ENCODE peak calls at places on chromosomes 16 and 17, in ten cellular contexts. One of them, this sample, is unnamed.

GRCh38 chr16:30096862-30097563 is 1.0 kb upstream of the YPEL3 start:
- DNase-seq in astrocyte of the cerebellum: no peak
- DNase-seq in activated CD8-positive, alpha-beta T cell treated with anti-CD3 and anti-CD28 coated beads for 36 hours: no peak
- DNase-seq in ascending aorta: no peak
- DNase-seq in AG09309: no peak
- DNase-seq in kidney: no peak
- DNase-seq in prostate gland: no peak
- DNase-seq in foreskin keratinocyte: peak; percentile 30
- DNase-seq in lower leg skin: no peak
- DNase-seq in MCF 10A: no peak
- DNase-seq in this sample: no peak

GRCh38 chr17:364766-365165 is 12.2 kb upstream of the RPH3AL start:
- DNase-seq in AG09309: no peak
- DNase-seq in prostate gland: no peak
- DNase-seq in kidney: no peak
- DNase-seq in foreskin keratinocyte: no peak
- DNase-seq in lower leg skin: peak; percentile 83
- DNase-seq in MCF 10A: no peak
- DNase-seq in activated CD8-positive, alpha-beta T cell treated with anti-CD3 and anti-CD28 coated beads for 36 hours: no peak
- DNase-seq in ascending aorta: no peak
- DNase-seq in astrocyte of the cerebellum: no peak
- DNase-seq in this sample: no peak

GRCh38 chr17:37779554-37779953 is 34.7 kb upstream of the HNF1B start:
- DNase-seq in MCF 10A: peak; percentile 57
- DNase-seq in activated CD8-positive, alpha-beta T cell treated with anti-CD3 and anti-CD28 coated beads for 36 hours: no peak
- DNase-seq in ascending aorta: no peak
- DNase-seq in astrocyte of the cerebellum: peak; percentile 68
- DNase-seq in prostate gland: no peak
- DNase-seq in foreskin keratinocyte: peak; percentile 17
- DNase-seq in lower leg skin: no peak
- DNase-seq in AG09309: peak; percentile 27
- DNase-seq in kidney: no peak
- DNase-seq in this sample: no peak

GRCh38 chr16:49542391-49542891 is 168.8 kb downstream of the C16orf78 start:
- DNase-seq in lower leg skin: no peak
- DNase-seq in activated CD8-positive, alpha-beta T cell treated with anti-CD3 and anti-CD28 coated beads for 36 hours: no peak
- DNase-seq in foreskin keratinocyte: no peak
- DNase-seq in prostate gland: no peak
- DNase-seq in ascending aorta: no peak
- DNase-seq in AG09309: no peak
- DNase-seq in kidney: no peak
- DNase-seq in MCF 10A: no peak
- DNase-seq in astrocyte of the cerebellum: no peak
- DNase-seq in this sample: no peak

GRCh38 chr17:30368896-30369720 is 9.6 kb upstream of the CPD start:
- DNase-seq in prostate gland: no peak
- DNase-seq in MCF 10A: no peak
- DNase-seq in lower leg skin: no peak
- DNase-seq in foreskin keratinocyte: no peak
- DNase-seq in ascending aorta: no peak
- DNase-seq in AG09309: no peak
- DNase-seq in kidney: no peak
- DNase-seq in activated CD8-positive, alpha-beta T cell treated with anti-CD3 and anti-CD28 coated beads for 36 hours: peak; percentile 50
- DNase-seq in astrocyte of the cerebellum: no peak
- DNase-seq in this sample: no peak

GRCh38 chr17:57574040-57574513 is 171.0 kb downstream of the CCDC182 start:
- DNase-seq in prostate gland: peak; percentile 79
- DNase-seq in ascending aorta: peak; percentile 27
- DNase-seq in activated CD8-positive, alpha-beta T cell treated with anti-CD3 and anti-CD28 coated beads for 36 hours: no peak
- DNase-seq in AG09309: no peak
- DNase-seq in lower leg skin: no peak
- DNase-seq in MCF 10A: peak; percentile 49
- DNase-seq in kidney: no peak
- DNase-seq in astrocyte of the cerebellum: no peak
- DNase-seq in foreskin keratinocyte: no peak
- DNase-seq in this sample: no peak

GRCh38 chr17:40443988-40444899 is 994 bp downstream of the IGFBP4 start:
- DNase-seq in ascending aorta: no peak
- DNase-seq in prostate gland: no peak
- DNase-seq in kidney: no peak
- DNase-seq in astrocyte of the cerebellum: no peak
- DNase-seq in MCF 10A: no peak
- DNase-seq in AG09309: no peak
- DNase-seq in activated CD8-positive, alpha-beta T cell treated with anti-CD3 and anti-CD28 coated beads for 36 hours: no peak
- DNase-seq in lower leg skin: no peak
- DNase-seq in foreskin keratinocyte: peak; percentile 44
- DNase-seq in this sample: no peak

GRCh38 chr17:10674696-10675095 is 17.6 kb upstream of the MYH3 start:
- DNase-seq in kidney: no peak
- DNase-seq in AG09309: no peak
- DNase-seq in lower leg skin: no peak
- DNase-seq in ascending aorta: no peak
- DNase-seq in foreskin keratinocyte: no peak
- DNase-seq in MCF 10A: no peak
- DNase-seq in activated CD8-positive, alpha-beta T cell treated with anti-CD3 and anti-CD28 coated beads for 36 hours: no peak
- DNase-seq in prostate gland: no peak
- DNase-seq in astrocyte of the cerebellum: no peak
- DNase-seq in this sample: no peak

GRCh38 chr17:9934354-9934753 is 29.3 kb upstream of the RCVRN start:
- DNase-seq in lower leg skin: no peak
- DNase-seq in MCF 10A: no peak
- DNase-seq in ascending aorta: no peak
- DNase-seq in activated CD8-positive, alpha-beta T cell treated with anti-CD3 and anti-CD28 coated beads for 36 hours: no peak
- DNase-seq in kidney: peak; percentile 45
- DNase-seq in AG09309: no peak
- DNase-seq in foreskin keratinocyte: no peak
- DNase-seq in astrocyte of the cerebellum: no peak
- DNase-seq in prostate gland: no peak
- DNase-seq in this sample: no peak

GRCh38 chr16:21937387-21937829 is 15.8 kb upstream of the UQCRC2 start:
- DNase-seq in kidney: no peak
- DNase-seq in astrocyte of the cerebellum: no peak
- DNase-seq in ascending aorta: no peak
- DNase-seq in prostate gland: no peak
- DNase-seq in activated CD8-positive, alpha-beta T cell treated with anti-CD3 and anti-CD28 coated beads for 36 hours: no peak
- DNase-seq in foreskin keratinocyte: no peak
- DNase-seq in AG09309: no peak
- DNase-seq in lower leg skin: no peak
- DNase-seq in MCF 10A: no peak
- DNase-seq in this sample: no peak

GRCh38 chr16:48538746-48539484 is 71.1 kb downstream of the N4BP1 start:
- DNase-seq in MCF 10A: no peak
- DNase-seq in prostate gland: no peak
- DNase-seq in AG09309: no peak
- DNase-seq in foreskin keratinocyte: no peak
- DNase-seq in astrocyte of the cerebellum: no peak
- DNase-seq in activated CD8-positive, alpha-beta T cell treated with anti-CD3 and anti-CD28 coated beads for 36 hours: no peak
- DNase-seq in kidney: peak; percentile 37
- DNase-seq in ascending aorta: no peak
- DNase-seq in lower leg skin: no peak
- DNase-seq in this sample: peak; percentile 56

GRCh38 chr16:47026492-47026891 is 53.0 kb upstream of the DNAJA2 start:
- DNase-seq in lower leg skin: no peak
- DNase-seq in MCF 10A: no peak
- DNase-seq in activated CD8-positive, alpha-beta T cell treated with anti-CD3 and anti-CD28 coated beads for 36 hours: no peak
- DNase-seq in AG09309: no peak
- DNase-seq in kidney: no peak
- DNase-seq in prostate gland: no peak
- DNase-seq in astrocyte of the cerebellum: no peak
- DNase-seq in ascending aorta: no peak
- DNase-seq in foreskin keratinocyte: no peak
- DNase-seq in this sample: no peak

GRCh38 chr17:41343031-41343430 is 7.6 kb downstream of the KRT33A start:
- DNase-seq in AG09309: no peak
- DNase-seq in ascending aorta: no peak
- DNase-seq in prostate gland: no peak
- DNase-seq in MCF 10A: no peak
- DNase-seq in lower leg skin: no peak
- DNase-seq in foreskin keratinocyte: no peak
- DNase-seq in kidney: no peak
- DNase-seq in activated CD8-positive, alpha-beta T cell treated with anti-CD3 and anti-CD28 coated beads for 36 hours: no peak
- DNase-seq in astrocyte of the cerebellum: no peak
- DNase-seq in this sample: peak; percentile 25

GRCh38 chr16:86812363-86812970 is 234.1 kb downstream of the FOXL1 start:
- DNase-seq in MCF 10A: no peak
- DNase-seq in ascending aorta: no peak
- DNase-seq in AG09309: no peak
- DNase-seq in foreskin keratinocyte: no peak
- DNase-seq in lower leg skin: peak; percentile 73
- DNase-seq in kidney: no peak
- DNase-seq in activated CD8-positive, alpha-beta T cell treated with anti-CD3 and anti-CD28 coated beads for 36 hours: no peak
- DNase-seq in astrocyte of the cerebellum: no peak
- DNase-seq in prostate gland: no peak
- DNase-seq in this sample: no peak

GRCh38 chr16:86808863-86809444 is 230.6 kb downstream of the FOXL1 start:
- DNase-seq in activated CD8-positive, alpha-beta T cell treated with anti-CD3 and anti-CD28 coated beads for 36 hours: no peak
- DNase-seq in ascending aorta: no peak
- DNase-seq in foreskin keratinocyte: no peak
- DNase-seq in MCF 10A: no peak
- DNase-seq in astrocyte of the cerebellum: no peak
- DNase-seq in lower leg skin: no peak
- DNase-seq in AG09309: no peak
- DNase-seq in kidney: no peak
- DNase-seq in prostate gland: no peak
- DNase-seq in this sample: no peak

GRCh38 chr16:86810062-86810461 is 231.7 kb downstream of the FOXL1 start:
- DNase-seq in MCF 10A: no peak
- DNase-seq in astrocyte of the cerebellum: no peak
- DNase-seq in lower leg skin: no peak
- DNase-seq in ascending aorta: no peak
- DNase-seq in kidney: no peak
- DNase-seq in foreskin keratinocyte: no peak
- DNase-seq in activated CD8-positive, alpha-beta T cell treated with anti-CD3 and anti-CD28 coated beads for 36 hours: no peak
- DNase-seq in prostate gland: no peak
- DNase-seq in AG09309: no peak
- DNase-seq in this sample: no peak

GRCh38 chr16:86806838-86807351 is 228.5 kb downstream of the FOXL1 start:
- DNase-seq in astrocyte of the cerebellum: no peak
- DNase-seq in ascending aorta: no peak
- DNase-seq in prostate gland: no peak
- DNase-seq in activated CD8-positive, alpha-beta T cell treated with anti-CD3 and anti-CD28 coated beads for 36 hours: no peak
- DNase-seq in lower leg skin: peak; percentile 73
- DNase-seq in AG09309: no peak
- DNase-seq in foreskin keratinocyte: no peak
- DNase-seq in MCF 10A: no peak
- DNase-seq in kidney: no peak
- DNase-seq in this sample: no peak

GRCh38 chr16:86809458-86809955 is 231.2 kb downstream of the FOXL1 start:
- DNase-seq in prostate gland: no peak
- DNase-seq in kidney: no peak
- DNase-seq in MCF 10A: peak; percentile 75
- DNase-seq in astrocyte of the cerebellum: peak; percentile 94
- DNase-seq in foreskin keratinocyte: peak; percentile 53
- DNase-seq in AG09309: peak; percentile 68
- DNase-seq in lower leg skin: no peak
- DNase-seq in activated CD8-positive, alpha-beta T cell treated with anti-CD3 and anti-CD28 coated beads for 36 hours: no peak
- DNase-seq in ascending aorta: no peak
- DNase-seq in this sample: no peak
- TF ChIP-seq CTCF in prostate gland: no peak
- TF ChIP-seq CTCF in kidney: no peak
- TF ChIP-seq CTCF in MCF 10A: peak; percentile 27
- TF ChIP-seq CTCF in astrocyte of the cerebellum: no peak
- TF ChIP-seq CTCF in foreskin keratinocyte: no peak
- TF ChIP-seq CTCF in AG09309: peak; percentile 44
- TF ChIP-seq CTCF in lower leg skin: no peak
- TF ChIP-seq CTCF in activated CD8-positive, alpha-beta T cell treated with anti-CD3 and anti-CD28 coated beads for 36 hours: no peak
- TF ChIP-seq CTCF in ascending aorta: no peak
- TF ChIP-seq CTCF in this sample: peak; percentile 28

GRCh38 chr17:35740997-35741931 is 9.8 kb downstream of the RASL10B start:
- DNase-seq in foreskin keratinocyte: no peak
- DNase-seq in ascending aorta: no peak
- DNase-seq in lower leg skin: peak; percentile 81
- DNase-seq in MCF 10A: no peak
- DNase-seq in AG09309: no peak
- DNase-seq in prostate gland: no peak
- DNase-seq in astrocyte of the cerebellum: no peak
- DNase-seq in kidney: peak; percentile 70
- DNase-seq in activated CD8-positive, alpha-beta T cell treated with anti-CD3 and anti-CD28 coated beads for 36 hours: peak; percentile 49
- DNase-seq in this sample: no peak
- TF ChIP-seq CTCF in foreskin keratinocyte: no peak
- TF ChIP-seq CTCF in ascending aorta: no peak
- TF ChIP-seq CTCF in lower leg skin: no peak
- TF ChIP-seq CTCF in MCF 10A: no peak
- TF ChIP-seq CTCF in AG09309: no peak
- TF ChIP-seq CTCF in prostate gland: no peak
- TF ChIP-seq CTCF in astrocyte of the cerebellum: no peak
- TF ChIP-seq CTCF in kidney: no peak
- TF ChIP-seq CTCF in activated CD8-positive, alpha-beta T cell treated with anti-CD3 and anti-CD28 coated beads for 36 hours: peak; percentile 24
- TF ChIP-seq CTCF in this sample: no peak

GRCh38 chr16:85602831-85603755 is 10.0 kb upstream of the GSE1 start:
- DNase-seq in MCF 10A: no peak
- DNase-seq in AG09309: no peak
- DNase-seq in astrocyte of the cerebellum: no peak
- DNase-seq in kidney: no peak
- DNase-seq in activated CD8-positive, alpha-beta T cell treated with anti-CD3 and anti-CD28 coated beads for 36 hours: no peak
- DNase-seq in lower leg skin: no peak
- DNase-seq in ascending aorta: no peak
- DNase-seq in prostate gland: no peak
- DNase-seq in foreskin keratinocyte: no peak
- DNase-seq in this sample: no peak
- TF ChIP-seq CTCF in MCF 10A: no peak
- TF ChIP-seq CTCF in AG09309: no peak
- TF ChIP-seq CTCF in astrocyte of the cerebellum: no peak
- TF ChIP-seq CTCF in kidney: no peak
- TF ChIP-seq CTCF in activated CD8-positive, alpha-beta T cell treated with anti-CD3 and anti-CD28 coated beads for 36 hours: no peak
- TF ChIP-seq CTCF in lower leg skin: no peak
- TF ChIP-seq CTCF in ascending aorta: no peak
- TF ChIP-seq CTCF in prostate gland: no peak
- TF ChIP-seq CTCF in foreskin keratinocyte: no peak
- TF ChIP-seq CTCF in this sample: no peak

GRCh38 chr17:51435171-51435552 is 174.8 kb downstream of the UTP18 start:
- DNase-seq in prostate gland: no peak
- DNase-seq in kidney: no peak
- DNase-seq in lower leg skin: no peak
- DNase-seq in astrocyte of the cerebellum: no peak
- DNase-seq in MCF 10A: no peak
- DNase-seq in activated CD8-positive, alpha-beta T cell treated with anti-CD3 and anti-CD28 coated beads for 36 hours: no peak
- DNase-seq in foreskin keratinocyte: peak; percentile 10
- DNase-seq in AG09309: no peak
- DNase-seq in ascending aorta: no peak
- DNase-seq in this sample: no peak

GRCh38 chr17:51434434-51435170 is 174.3 kb downstream of the UTP18 start:
- DNase-seq in AG09309: no peak
- DNase-seq in astrocyte of the cerebellum: no peak
- DNase-seq in lower leg skin: no peak
- DNase-seq in ascending aorta: no peak
- DNase-seq in kidney: no peak
- DNase-seq in activated CD8-positive, alpha-beta T cell treated with anti-CD3 and anti-CD28 coated beads for 36 hours: no peak
- DNase-seq in foreskin keratinocyte: peak; percentile 83
- DNase-seq in MCF 10A: peak; percentile 51
- DNase-seq in prostate gland: no peak
- DNase-seq in this sample: peak; percentile 19

GRCh38 chr17:51430581-51430980 is 170.2 kb downstream of the UTP18 start:
- DNase-seq in kidney: no peak
- DNase-seq in astrocyte of the cerebellum: no peak
- DNase-seq in prostate gland: no peak
- DNase-seq in ascending aorta: no peak
- DNase-seq in MCF 10A: no peak
- DNase-seq in lower leg skin: no peak
- DNase-seq in AG09309: no peak
- DNase-seq in activated CD8-positive, alpha-beta T cell treated with anti-CD3 and anti-CD28 coated beads for 36 hours: no peak
- DNase-seq in foreskin keratinocyte: no peak
- DNase-seq in this sample: peak; percentile 11

GRCh38 chr17:51439395-51440229 is 179.3 kb downstream of the UTP18 start:
- DNase-seq in activated CD8-positive, alpha-beta T cell treated with anti-CD3 and anti-CD28 coated beads for 36 hours: no peak
- DNase-seq in prostate gland: no peak
- DNase-seq in astrocyte of the cerebellum: no peak
- DNase-seq in lower leg skin: no peak
- DNase-seq in kidney: no peak
- DNase-seq in ascending aorta: no peak
- DNase-seq in AG09309: no peak
- DNase-seq in MCF 10A: peak; percentile 36
- DNase-seq in foreskin keratinocyte: peak; percentile 69
- DNase-seq in this sample: peak; percentile 64

GRCh38 chr17:51435641-51436091 is 175.3 kb downstream of the UTP18 start:
- DNase-seq in MCF 10A: peak; percentile 69
- DNase-seq in lower leg skin: no peak
- DNase-seq in ascending aorta: no peak
- DNase-seq in astrocyte of the cerebellum: no peak
- DNase-seq in activated CD8-positive, alpha-beta T cell treated with anti-CD3 and anti-CD28 coated beads for 36 hours: peak; percentile 47
- DNase-seq in foreskin keratinocyte: peak; percentile 30
- DNase-seq in kidney: no peak
- DNase-seq in AG09309: no peak
- DNase-seq in prostate gland: peak; percentile 42
- DNase-seq in this sample: peak; percentile 66
- TF ChIP-seq CTCF in MCF 10A: peak; percentile 24
- TF ChIP-seq CTCF in lower leg skin: no peak
- TF ChIP-seq CTCF in ascending aorta: no peak
- TF ChIP-seq CTCF in astrocyte of the cerebellum: peak; percentile 24
- TF ChIP-seq CTCF in activated CD8-positive, alpha-beta T cell treated with anti-CD3 and anti-CD28 coated beads for 36 hours: no peak
- TF ChIP-seq CTCF in foreskin keratinocyte: peak; percentile 58
- TF ChIP-seq CTCF in kidney: no peak
- TF ChIP-seq CTCF in AG09309: peak; percentile 15
- TF ChIP-seq CTCF in prostate gland: no peak
- TF ChIP-seq CTCF in this sample: peak; percentile 19

This sample was measured in osteocyte.